ENCODE peak calls at places on chromosomes 2 and 18, in eight cellular contexts. Z, R, D, U, E, G, X and S are unnamed samples.
A peak's percentile ranks its signal among the peaks of the same experiment; 100 is the strongest.

GRCh38 chr18:34871435-34871834 is 161.3 kb downstream of the DTNA start:
- DNase-seq in Z (no peak), R (no peak), D (no peak), U (no peak), E (peak; percentile 23), G (peak; percentile 32), X (peak; percentile 7), S (no peak)

GRCh38 chr18:46917808-46918600 is 602 bp downstream of the KATNAL2 start:
- DNase-seq in Z (no peak), R (no peak), D (peak; percentile 23), U (no peak), E (peak; percentile 26), G (peak; percentile 24), X (peak; percentile 64), S (peak; percentile 46)

GRCh38 chr2:97871096-97871780 is 124.5 kb downstream of the TMEM131 start:
- DNase-seq in Z (no peak), R (no peak), D (no peak), U (no peak), E (no peak), G (peak; percentile 41), X (peak; percentile 85), S (no peak)

GRCh38 chr2:112757265-112757664 is 7.1 kb downstream of the CKAP2L start:
- DNase-seq in Z (no peak), R (no peak), D (no peak), U (no peak), E (no peak), G (no peak), X (peak; percentile 24), S (peak; percentile 25)

GRCh38 chr2:20542269-20542668 is 95.4 kb downstream of the RHOB start:
- DNase-seq in Z (no peak), R (no peak), D (no peak), U (no peak), E (no peak), G (no peak), X (no peak), S (no peak)

GRCh38 chr2:27690052-27690451 is 26.4 kb downstream of the SLC4A1AP start:
- DNase-seq in Z (no peak), R (no peak), D (no peak), U (no peak), E (no peak), G (no peak), X (no peak), S (no peak)

GRCh38 chr2:5981241-5982055 is 289.3 kb downstream of the SOX11 start:
- DNase-seq in Z (no peak), R (no peak), D (peak; percentile 80), U (peak; percentile 93), E (no peak), G (no peak), X (peak; percentile 13), S (no peak)

GRCh38 chr2:75464348-75464946 is 96.3 kb downstream of the EVA1A start:
- DNase-seq in Z (no peak), R (no peak), D (peak; percentile 29), U (peak; percentile 65), E (peak; percentile 43), G (peak; percentile 14), X (peak; percentile 58), S (no peak)

GRCh38 chr2:30165617-30166016 is 18.8 kb downstream of the YPEL5 start:
- DNase-seq in Z (no peak), R (no peak), D (no peak), U (peak; percentile 57), E (no peak), G (no peak), X (no peak), S (no peak)

GRCh38 chr18:65215865-65216466 is 534.8 kb upstream of the CDH7 start:
- DNase-seq in Z (no peak), R (no peak), D (no peak), U (peak; percentile 61), E (no peak), G (no peak), X (no peak), S (no peak)

GRCh38 chr2:239724194-239724849 is 300.8 kb downstream of the NDUFA10 start:
- DNase-seq in Z (no peak), R (no peak), D (peak; percentile 64), U (peak; percentile 80), E (no peak), G (no peak), X (no peak), S (no peak)

GRCh38 chr2:64052468-64053241 is 33.4 kb upstream of the VPS54 start:
- DNase-seq in Z (no peak), R (no peak), D (no peak), U (peak; percentile 30), E (no peak), G (no peak), X (no peak), S (no peak)

GRCh38 chr2:97991081-97991856 is 4.5 kb downstream of the TMEM131 start:
- DNase-seq in Z (no peak), R (peak; percentile 49), D (no peak), U (peak; percentile 70), E (no peak), G (no peak), X (no peak), S (no peak)

GRCh38 chr2:97751752-97752151 is 38.4 kb downstream of the ZAP70 start:
- DNase-seq in Z (no peak), R (no peak), D (peak; percentile 90), U (peak; percentile 61), E (no peak), G (peak; percentile 53), X (no peak), S (no peak)